ENCODE peak calls at places on chromosomes 3 and 15, in ten cellular contexts. T is neural crest cell; Q is iris pigment epithelial cell; A is GM12864; G is aorta; Y is adrenal gland; D is activated naive CD4-positive, alpha-beta T cell treated with anti-CD3 and anti-CD28 coated beads, Interleukin-2, amount 50 U/mL, for 72 hours; B is COLO829; C is T-cell; U is occipital lobe. V is an unnamed sample.

GRCh38 chr3:119588112-119588511 is 8.8 kb downstream of the ADPRH start:
- DNase-seq in Q (no peak), B (peak), U (no peak), Y (peak), A (no peak), T (no peak), D (no peak), C (no peak), G (peak), V (no peak)

GRCh38 chr15:46786886-46787285 is 930.4 kb upstream of the SEMA6D start:
- DNase-seq in U (no peak), G (no peak), A (no peak), D (no peak), Q (no peak), Y (no peak), B (no peak), C (no peak), T (no peak), V (no peak)

GRCh38 chr15:72473670-72474465 is at the start of gene ARIH1:
- DNase-seq in B (peak), D (peak), Q (peak), A (peak), C (peak), T (peak), G (peak), Y (peak), U (peak), V (peak)

GRCh38 chr3:49534581-49535495 is 19.4 kb upstream of the BSN start:
- DNase-seq in C (no peak), Y (no peak), T (peak), B (no peak), U (peak), Q (no peak), A (no peak), D (no peak), G (peak), V (no peak)

GRCh38 chr3:16665282-16665741 is 60.1 kb upstream of the DAZL start:
- DNase-seq in C (no peak), D (no peak), G (no peak), Q (no peak), A (no peak), U (no peak), T (no peak), Y (no peak), B (no peak), V (peak)

GRCh38 chr3:175208316-175208715 is 349.2 kb downstream of the NAALADL2 start:
- DNase-seq in Y (no peak), A (no peak), G (no peak), D (no peak), U (peak), T (no peak), C (no peak), B (peak), Q (peak), V (peak)

GRCh38 chr3:183226333-183226732 is 26.7 kb upstream of the B3GNT5 start:
- DNase-seq in B (no peak), G (no peak), Y (no peak), A (no peak), U (no peak), T (no peak), C (no peak), D (no peak), Q (no peak), V (no peak)

GRCh38 chr3:127749787-127750225 is 72.5 kb downstream of the MGLL start:
- DNase-seq in B (no peak), D (no peak), T (no peak), Q (no peak), A (no peak), Y (no peak), C (no peak), G (no peak), U (no peak), V (no peak)

GRCh38 chr3:20042331-20042730 is 2.1 kb downstream of the KAT2B start:
- DNase-seq in T (no peak), A (no peak), Y (no peak), C (no peak), D (no peak), U (no peak), Q (no peak), G (no peak), B (no peak), V (no peak)

GRCh38 chr15:93087825-93088199 is 1.2 kb downstream of the RGMA start:
- DNase-seq in U (peak), B (peak), Q (peak), Y (peak), C (peak), T (peak), D (peak), A (peak), G (peak), V (peak)

GRCh38 chr3:195859846-195860411 is 48.2 kb upstream of the MUC4 start:
- DNase-seq in Y (no peak), D (no peak), T (no peak), G (no peak), U (no peak), Q (no peak), B (no peak), A (no peak), C (no peak), V (no peak)

GRCh38 chr3:125098929-125099328 is 43.1 kb upstream of the HEG1 start:
- DNase-seq in U (no peak), Q (no peak), D (no peak), C (no peak), A (no peak), T (no peak), G (no peak), Y (no peak), B (no peak), V (no peak)

GRCh38 chr3:354433-354832 is 157.9 kb downstream of the CHL1 start:
- DNase-seq in C (no peak), B (peak), D (peak), U (peak), G (no peak), A (peak), T (peak), Y (peak), Q (peak), V (peak)

GRCh38 chr15:88256261-88257230 is at the start of gene NTRK3:
- DNase-seq in Q (peak), G (no peak), D (no peak), Y (no peak), U (peak), B (no peak), T (peak), A (no peak), C (no peak), V (peak)

GRCh38 chr15:25759421-25759820 is 103.7 kb downstream of the ATP10A start:
- DNase-seq in G (no peak), U (no peak), C (no peak), T (no peak), Q (no peak), Y (no peak), B (no peak), A (no peak), D (no peak), V (no peak)

GRCh38 chr3:89312141-89312540 is 204.7 kb downstream of the EPHA3 start:
- DNase-seq in Q (no peak), Y (no peak), G (no peak), D (no peak), B (no peak), C (no peak), T (no peak), U (no peak), A (no peak), V (no peak)

GRCh38 chr15:70806992-70807712 is 43.8 kb upstream of the UACA start:
- DNase-seq in D (no peak), A (no peak), U (no peak), Y (peak), C (no peak), B (no peak), T (no peak), G (no peak), Q (peak), V (peak)

GRCh38 chr15:35560895-35561294 is 14.9 kb upstream of the DPH6 start:
- DNase-seq in T (no peak), G (no peak), A (no peak), C (no peak), Q (peak), U (no peak), Y (no peak), D (no peak), B (no peak), V (no peak)

GRCh38 chr15:68028137-68028771 is 25.9 kb upstream of the PIAS1 start:
- DNase-seq in G (no peak), C (no peak), B (no peak), D (no peak), A (no peak), Y (no peak), Q (no peak), T (no peak), U (no peak), V (peak)

GRCh38 chr3:39189648-39190269 is 2.6 kb downstream of the XIRP1 start:
- DNase-seq in Q (peak), U (no peak), T (peak), A (peak), B (peak), C (peak), Y (peak), D (peak), G (no peak), V (peak)

GRCh38 chr3:170038434-170039110 is 777 bp downstream of the GPR160 start:
- DNase-seq in G (no peak), U (no peak), D (peak), A (no peak), Y (no peak), T (no peak), B (no peak), Q (no peak), C (peak), V (no peak)

GRCh38 chr3:156837130-156837529 is 11.0 kb downstream of the LEKR1 start:
- DNase-seq in G (no peak), A (no peak), Y (no peak), Q (no peak), T (no peak), C (no peak), D (no peak), U (no peak), B (no peak), V (peak)

GRCh38 chr15:81485806-81486205 is 111.8 kb upstream of the TMC3 start:
- DNase-seq in A (no peak), Q (no peak), G (no peak), U (no peak), B (no peak), Y (no peak), C (no peak), D (no peak), T (no peak), V (no peak)

GRCh38 chr15:89125038-89125826 is 37.0 kb downstream of the ABHD2 start:
- DNase-seq in Q (no peak), C (no peak), B (no peak), A (no peak), G (no peak), T (no peak), U (no peak), D (no peak), Y (no peak), V (no peak)

GRCh38 chr3:123404391-123404790 is 44.5 kb downstream of the ADCY5 start:
- DNase-seq in A (no peak), B (no peak), C (no peak), T (no peak), Q (no peak), U (no peak), G (peak), Y (no peak), D (no peak), V (no peak)

GRCh38 chr3:142489572-142490323 is 41.9 kb upstream of the XRN1 start:
- DNase-seq in Y (no peak), Q (peak), G (no peak), D (no peak), C (no peak), T (no peak), B (no peak), A (no peak), U (no peak), V (peak)

GRCh38 chr15:89090791-89091666 is 2.8 kb downstream of the ABHD2 start:
- DNase-seq in G (peak), B (peak), C (peak), U (peak), Y (peak), T (no peak), A (no peak), D (no peak), Q (peak), V (peak)

GRCh38 chr3:97720417-97720816 is 44.1 kb upstream of the ARL6 start:
- DNase-seq in Q (peak), U (no peak), C (no peak), A (no peak), B (no peak), D (no peak), T (no peak), Y (no peak), G (no peak), V (no peak)

GRCh38 chr15:35436422-35436821 is 109.5 kb downstream of the DPH6 start:
- DNase-seq in A (no peak), T (no peak), Q (no peak), D (no peak), G (no peak), B (no peak), C (no peak), U (no peak), Y (no peak), V (no peak)

GRCh38 chr3:128392812-128393544 is 73.7 kb downstream of the DNAJB8 start:
- DNase-seq in A (no peak), Y (no peak), U (no peak), C (no peak), B (no peak), G (no peak), D (no peak), Q (no peak), T (no peak), V (no peak)

GRCh38 chr3:113002676-113003075 is 11.9 kb downstream of the GTPBP8 start:
- DNase-seq in G (no peak), U (no peak), A (no peak), B (no peak), Y (no peak), T (no peak), D (peak), Q (peak), C (no peak), V (peak)

GRCh38 chr3:22451501-22451900 is 700.5 kb upstream of the ZNF385D start:
- DNase-seq in G (no peak), C (no peak), Y (no peak), T (no peak), Q (no peak), U (no peak), A (no peak), B (no peak), D (no peak), V (no peak)

GRCh38 chr15:29204356-29204755 is 65.3 kb downstream of the NSMCE3 start:
- DNase-seq in A (no peak), B (no peak), G (no peak), D (no peak), Y (no peak), T (no peak), Q (no peak), U (no peak), C (no peak), V (no peak)

GRCh38 chr15:71648095-71648494 is 162.3 kb upstream of the NR2E3 start:
- DNase-seq in C (no peak), D (no peak), A (no peak), B (no peak), G (no peak), U (no peak), Q (no peak), Y (no peak), T (no peak), V (no peak)

GRCh38 chr3:46930945-46931403 is 45.6 kb downstream of the CCDC12 start:
- DNase-seq in D (no peak), Y (no peak), B (peak), A (no peak), U (no peak), C (no peak), T (no peak), Q (no peak), G (peak), V (no peak)